ENCODE peak calls at places on chromosomes 4 and X, in five cellular contexts. P, B, Z, V and O are unnamed samples.

GRCh38 chr4:2248821-2249261 is 6.9 kb upstream of the HAUS3 start:
- DNase-seq in P (no peak), B (no peak), Z (no peak), V (no peak), O (no peak)

GRCh38 chrX:19545651-19546050 is 30.3 kb upstream of the MAP3K15 start:
- DNase-seq in P (no peak), B (no peak), Z (no peak), V (no peak), O (no peak)

GRCh38 chr4:181688416-181688815 is 554.8 kb upstream of the TENM3 start:
- DNase-seq in P (peak; percentile 73), B (peak; percentile 27), Z (no peak), V (peak; percentile 92), O (no peak)

GRCh38 chr4:133152330-133152791 is 3.3 kb downstream of the PCDH10 start:
- DNase-seq in P (no peak), B (no peak), Z (no peak), V (peak; percentile 60), O (no peak)

GRCh38 chr4:76558391-76559235 is 123.6 kb downstream of the SHROOM3 start:
- DNase-seq in P (no peak), B (no peak), Z (no peak), V (peak; percentile 81), O (no peak)

GRCh38 chrX:84168574-84168973 is 19.4 kb downstream of the RPS6KA6 start:
- DNase-seq in P (no peak), B (peak; percentile 15), Z (no peak), V (peak; percentile 40), O (no peak)

GRCh38 chr4:47926667-47927258 is 12.4 kb upstream of the NFXL1 start:
- DNase-seq in P (peak; percentile 48), B (peak; percentile 63), Z (peak; percentile 43), V (peak; percentile 49), O (peak; percentile 31)

GRCh38 chrX:94057385-94057784 is 383.4 kb downstream of the FAM133A start:
- DNase-seq in P (no peak), B (no peak), Z (no peak), V (no peak), O (no peak)

GRCh38 chrX:80807606-80808159 is 2.0 kb downstream of the BRWD3 start:
- DNase-seq in P (no peak), B (peak; percentile 3), Z (no peak), V (no peak), O (no peak)

GRCh38 chr4:71685975-71686374 is 97.9 kb downstream of the GC start:
- DNase-seq in P (no peak), B (no peak), Z (no peak), V (no peak), O (no peak)

GRCh38 chr4:76307670-76308014 is 1.1 kb downstream of the STBD1 start:
- DNase-seq in P (no peak), B (peak; percentile 3), Z (no peak), V (no peak), O (no peak)

GRCh38 chr4:33262809-33263208 is 2542.6 kb downstream of the PCDH7 start:
- DNase-seq in P (no peak), B (peak; percentile 0), Z (no peak), V (peak; percentile 82), O (no peak)

GRCh38 chr4:138320856-138321255 is 78.7 kb upstream of the SLC7A11 start:
- DNase-seq in P (no peak), B (no peak), Z (no peak), V (no peak), O (no peak)

GRCh38 chr4:186839122-186840037 is 115.7 kb upstream of the FAT1 start:
- DNase-seq in P (peak; percentile 83), B (peak; percentile 82), Z (no peak), V (peak; percentile 86), O (no peak)

GRCh38 chr4:2829933-2830451 is 13.7 kb upstream of the ADD1 start:
- DNase-seq in P (peak; percentile 33), B (no peak), Z (no peak), V (peak; percentile 50), O (no peak)

GRCh38 chr4:177436456-177436855 is 5.8 kb downstream of the AGA start:
- DNase-seq in P (no peak), B (no peak), Z (no peak), V (no peak), O (no peak)

GRCh38 chr4:155071962-155072361 is 136.5 kb upstream of the NPY2R start:
- DNase-seq in P (no peak), B (no peak), Z (no peak), V (no peak), O (no peak)

GRCh38 chrX:77788050-77788449 is 2.0 kb upstream of the ATRX start:
- DNase-seq in P (no peak), B (peak; percentile 51), Z (peak; percentile 26), V (no peak), O (no peak)

GRCh38 chr4:110196206-110196870 is 2.1 kb downstream of the ELOVL6 start:
- DNase-seq in P (no peak), B (peak; percentile 41), Z (no peak), V (peak; percentile 51), O (no peak)

GRCh38 chrX:50618788-50619558 is 148.3 kb upstream of the DGKK start:
- DNase-seq in P (no peak), B (peak; percentile 34), Z (no peak), V (peak; percentile 12), O (no peak)

GRCh38 chr4:48223633-48224295 is 45.9 kb downstream of the TEC start:
- DNase-seq in P (no peak), B (peak; percentile 16), Z (peak; percentile 39), V (peak; percentile 33), O (no peak)

GRCh38 chr4:186144180-186144579 is 39.7 kb downstream of the FAM149A start:
- DNase-seq in P (peak; percentile 52), B (peak; percentile 53), Z (no peak), V (peak; percentile 65), O (no peak)

GRCh38 chrX:4844376-4844775 is 1130.9 kb upstream of the PRKX start:
- DNase-seq in P (no peak), B (no peak), Z (no peak), V (no peak), O (peak; percentile 54)

GRCh38 chrX:20284444-20284843 is 17.7 kb upstream of the RPS6KA3 start:
- DNase-seq in P (no peak), B (no peak), Z (no peak), V (no peak), O (no peak)

GRCh38 chr4:5973033-5973432 is 45.2 kb downstream of the C4orf50 start:
- DNase-seq in P (no peak), B (no peak), Z (no peak), V (no peak), O (no peak)

GRCh38 chr4:133147365-133147821 is 1.7 kb upstream of the PCDH10 start:
- DNase-seq in P (peak; percentile 7), B (no peak), Z (no peak), V (no peak), O (no peak)

GRCh38 chrX:108412783-108413182 is 25.4 kb downstream of the COL4A6 start:
- DNase-seq in P (no peak), B (no peak), Z (no peak), V (no peak), O (no peak)

GRCh38 chr4:11313157-11313943 is 115.3 kb downstream of the HS3ST1 start:
- DNase-seq in P (no peak), B (no peak), Z (no peak), V (peak; percentile 50), O (no peak)

GRCh38 chr4:137468836-137469235 is 63.5 kb downstream of the PCDH18 start:
- DNase-seq in P (no peak), B (no peak), Z (no peak), V (no peak), O (no peak)

GRCh38 chrX:132615396-132616131 is 126.7 kb upstream of the MBNL3 start:
- DNase-seq in P (peak; percentile 34), B (peak; percentile 51), Z (peak; percentile 29), V (peak; percentile 17), O (no peak)
- TF ChIP-seq CTCF in P (peak; percentile 64), B (peak; percentile 38), Z (peak; percentile 43), V (peak; percentile 12), O (peak; percentile 50)

DNA sequence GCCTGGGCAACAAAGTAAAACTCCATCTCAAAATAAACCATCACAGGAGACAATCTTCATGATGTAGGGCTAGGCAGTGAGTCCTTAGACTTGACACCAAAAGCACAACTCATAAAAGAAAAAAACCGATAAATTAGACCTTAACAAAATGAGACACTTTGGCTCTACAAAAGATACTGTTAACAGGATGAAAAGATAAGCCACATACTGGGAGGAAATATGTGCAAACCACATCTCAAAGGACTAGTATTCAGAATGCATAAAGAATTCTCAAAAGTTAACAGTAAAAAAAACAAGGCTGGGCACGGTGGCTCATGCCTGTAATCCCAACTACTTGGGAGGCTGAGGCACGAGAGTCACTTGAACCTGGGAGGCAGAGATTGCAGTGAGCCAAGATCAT is 13.2 kb downstream of the EFHC2 start:
- DNase-seq in P (no peak), B (no peak), Z (no peak), V (peak; percentile 9), O (no peak)
- H3K4me3 ChIP-seq in P (no peak overlapping the region), B (no peak overlapping the region), Z (no peak overlapping the region), V (no peak overlapping the region), O (no peak overlapping the region)

GRCh38 chrX:12702509-12703091 is 88.6 kb upstream of the PRPS2 start:
- DNase-seq in P (no peak), B (peak; percentile 10), Z (peak; percentile 3), V (no peak), O (no peak)
- TF ChIP-seq CTCF in P (peak; percentile 57), B (peak; percentile 30), Z (peak; percentile 60), V (peak; percentile 25), O (peak; percentile 20)

GRCh38 chr4:139835006-139835405 is 169.4 kb downstream of the MGST2 start:
- DNase-seq in P (no peak), B (no peak), Z (no peak), V (no peak), O (no peak)

GRCh38 chr4:139838811-139839210 is 173.2 kb downstream of the MGST2 start:
- DNase-seq in P (no peak), B (peak; percentile 29), Z (no peak), V (peak; percentile 27), O (no peak)

GRCh38 chr4:139833131-139833930 is 167.7 kb downstream of the MGST2 start:
- DNase-seq in P (no peak), B (no peak), Z (no peak), V (no peak), O (no peak)

GRCh38 chr4:139828966-139829662 is 163.5 kb downstream of the MGST2 start:
- DNase-seq in P (no peak), B (no peak), Z (no peak), V (no peak), O (no peak)

DNA sequence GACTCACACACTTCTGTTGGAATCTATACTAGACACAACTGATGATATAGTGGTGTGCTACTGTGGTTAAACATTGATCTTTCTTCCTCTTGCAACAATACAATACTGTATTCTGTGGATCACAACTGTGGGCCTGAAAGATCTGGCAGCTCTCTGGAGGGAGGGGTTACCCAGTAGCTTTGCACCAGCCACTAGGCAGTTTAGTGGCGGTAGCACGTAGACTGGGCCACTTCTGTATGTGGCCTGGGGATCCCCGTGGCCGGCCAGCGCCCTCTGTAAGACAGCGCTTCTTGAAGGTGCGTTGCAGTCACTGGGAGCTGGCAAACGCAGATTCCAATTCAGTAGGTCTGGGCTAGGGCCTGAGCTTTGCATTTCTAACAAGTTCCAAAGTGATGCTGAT is 168.6 kb downstream of the MGST2 start:
- DNase-seq in P (no peak), B (no peak), Z (no peak), V (no peak), O (no peak)
- H3K4me3 ChIP-seq in P (no peak overlapping the region), B (no peak overlapping the region), Z (no peak overlapping the region), V (no peak overlapping the region), O (no peak overlapping the region)